ENCODE peak calls at places on chromosome 14, in four cellular contexts. A is K562, K is endothelial cell of umbilical vein, W is IMR-90. M is an unnamed sample.

GRCh38 chr14:94926176-94926575 is 156.3 kb upstream of the GSC start:
- DNase-seq in A (no peak), K (no peak), W (no peak), M (no peak)

GRCh38 chr14:23085458-23085857 is 9.5 kb downstream of the ACIN1 start:
- DNase-seq in A (no peak), K (no peak), W (peak; percentile 27), M (no peak)

GRCh38 chr14:79293482-79293881 is 917.8 kb downstream of the DIO2 start:
- DNase-seq in A (no peak), K (no peak), W (peak; percentile 15), M (no peak)

GRCh38 chr14:91237219-91237618 is 7.3 kb downstream of the GPR68 start:
- DNase-seq in W (peak; percentile 81), A (no peak), K (peak; percentile 36), M (no peak)

GRCh38 chr14:72948481-72949138 is 22.3 kb downstream of the DCAF4 start:
- DNase-seq in A (peak; percentile 47), K (peak; percentile 73), W (peak; percentile 70), M (no peak)

GRCh38 chr14:92253381-92253894 is 69.5 kb upstream of the SLC24A4 start:
- DNase-seq in K (no peak), W (no peak), A (no peak), M (no peak)

GRCh38 chr14:65834812-65835211 is 422.3 kb downstream of the FUT8 start:
- DNase-seq in K (no peak), A (no peak), W (no peak), M (no peak)

GRCh38 chr14:54669759-54670630 is 103.1 kb downstream of the SAMD4A start:
- DNase-seq in A (no peak), K (no peak), W (peak; percentile 85), M (no peak)

GRCh38 chr14:101623685-101624444 is 62.6 kb downstream of the DIO3 start:
- DNase-seq in K (no peak), A (no peak), W (no peak), M (no peak)

GRCh38 chr14:99884834-99885648 is 91.8 kb downstream of the EML1 start:
- DNase-seq in K (peak; percentile 70), A (peak; percentile 44), W (peak; percentile 77), M (peak; percentile 21)

GRCh38 chr14:93148979-93149378 is 33.3 kb upstream of the ITPK1 start:
- DNase-seq in W (no peak), K (no peak), A (no peak), M (no peak)

GRCh38 chr14:55500219-55500701 is 59.8 kb upstream of the TBPL2 start:
- DNase-seq in A (no peak), W (no peak), K (no peak), M (no peak)

GRCh38 chr14:70114621-70115156 is 74.1 kb downstream of the SLC8A3 start:
- DNase-seq in A (no peak), W (no peak), K (no peak), M (no peak)

GRCh38 chr14:38342803-38343202 is 86.9 kb upstream of the CLEC14A start:
- DNase-seq in A (no peak), K (no peak), W (peak; percentile 96), M (no peak)

GRCh38 chr14:75566321-75566720 is 12.1 kb upstream of the FLVCR2 start:
- DNase-seq in K (no peak), A (no peak), W (no peak), M (no peak)

GRCh38 chr14:81738946-81739659 is 205.4 kb upstream of the SEL1L start:
- DNase-seq in K (no peak), W (no peak), A (no peak), M (no peak)

GRCh38 chr14:89493877-89494634 is 77.0 kb upstream of the FOXN3 start:
- DNase-seq in K (no peak), A (no peak), W (no peak), M (no peak)

GRCh38 chr14:101471723-101472517 is 89.4 kb upstream of the DIO3 start:
- DNase-seq in A (no peak), W (no peak), K (no peak), M (no peak)

GRCh38 chr14:101255765-101256125 is 305.6 kb upstream of the DIO3 start:
- DNase-seq in A (no peak), K (no peak), W (no peak), M (no peak)

GRCh38 chr14:55593698-55594097 is 13.7 kb downstream of the KTN1 start:
- DNase-seq in K (no peak), A (peak; percentile 10), W (no peak), M (no peak)

GRCh38 chr14:53062856-53063255 is 90.3 kb downstream of the DDHD1 start:
- DNase-seq in K (no peak), W (peak; percentile 70), A (no peak), M (no peak)

GRCh38 chr14:99654235-99655000 is 9.5 kb downstream of the HHIPL1 start:
- DNase-seq in A (no peak), K (no peak), W (peak; percentile 81), M (no peak)

GRCh38 chr14:36773136-36773540 is 111.5 kb downstream of the PAX9 start:
- DNase-seq in K (no peak), A (peak; percentile 75), W (peak; percentile 15), M (no peak)

GRCh38 chr14:101823511-101824120 is 62.1 kb downstream of the PPP2R5C start:
- DNase-seq in K (peak; percentile 29), W (no peak), A (no peak), M (no peak)

GRCh38 chr14:100381386-100382105 is 58.4 kb downstream of the SLC25A47 start:
- DNase-seq in A (no peak), W (peak; percentile 43), K (no peak), M (no peak)

GRCh38 chr14:95577067-95577800 is 42.4 kb downstream of the GLRX5 start:
- DNase-seq in K (no peak), A (no peak), W (no peak), M (no peak)

GRCh38 chr14:96501383-96501745 is 818 bp upstream of the PAPOLA start:
- DNase-seq in K (no peak), W (no peak), A (no peak), M (no peak)

DNA sequence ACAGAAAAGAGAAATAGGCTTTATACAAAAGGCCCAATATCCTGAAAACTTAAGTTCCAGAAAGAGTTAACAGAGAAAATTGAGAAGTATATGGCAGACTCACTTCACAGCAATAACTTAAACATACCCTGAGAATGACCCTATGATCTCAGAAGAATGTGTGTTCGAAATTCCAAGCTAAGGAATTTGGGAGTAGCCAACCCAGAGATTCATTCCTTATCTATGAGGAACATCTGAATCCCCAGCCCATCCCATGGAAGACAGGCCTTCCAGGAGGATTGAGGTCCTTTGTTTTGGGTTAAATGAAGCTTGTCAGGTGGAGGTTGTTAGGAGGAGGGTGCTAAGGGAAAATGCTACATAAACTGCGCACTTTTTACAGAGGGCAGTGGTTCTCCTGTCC is 7.5 kb upstream of the SAV1 start:
- DNase-seq in W (peak; percentile 29), A (no peak), K (no peak), M (no peak)
- H3K9me1 ChIP-seq in W (peaks cover 16% of the 10 kb centered on the region), A (no peaks in the 10 kb centered on the region), K (no peaks in the 10 kb centered on the region), M (no peaks in the 10 kb centered on the region)

DNA sequence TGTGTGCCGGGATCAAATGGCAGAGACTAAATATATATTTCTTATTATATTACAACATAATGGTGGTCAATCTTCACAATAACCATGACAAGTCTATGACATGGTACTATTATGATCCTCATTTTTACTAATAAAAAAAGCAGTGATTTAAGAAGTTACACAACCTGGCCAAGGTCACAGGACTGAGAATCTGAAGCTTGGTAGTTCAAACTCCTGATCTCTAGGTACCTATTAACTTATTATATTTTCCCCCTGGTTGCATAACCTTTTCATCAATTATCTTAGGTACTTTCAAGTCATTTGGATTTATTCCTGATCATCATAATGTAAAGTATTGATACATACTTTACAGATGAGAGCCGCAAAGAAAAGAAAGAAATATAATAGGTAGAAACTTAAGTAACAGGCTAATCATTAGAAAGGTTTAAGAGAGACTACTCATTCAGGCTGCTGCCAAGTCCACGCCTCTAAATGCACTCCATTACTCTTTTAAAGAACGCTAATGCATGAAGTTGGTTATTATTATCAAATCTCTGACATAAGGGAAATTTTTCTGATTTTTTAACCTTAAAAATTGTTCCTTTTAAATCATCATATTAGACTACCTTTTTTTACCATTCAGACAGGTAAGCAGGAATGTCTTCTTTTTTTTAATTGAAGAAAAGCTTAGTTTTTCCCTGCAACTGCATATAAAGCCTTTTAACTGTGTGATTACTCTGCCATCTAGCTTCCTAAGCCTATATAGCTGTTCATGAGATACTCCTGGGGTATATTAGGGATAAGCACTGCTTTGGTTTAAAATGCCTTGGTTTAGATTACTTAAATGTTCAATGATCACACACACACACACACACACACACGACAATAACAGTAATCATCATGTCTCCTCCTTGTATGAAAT is 35.6 kb downstream of the RPS29 start:
- DNase-seq in W (peak; percentile 19), K (peak; percentile 31), A (no peak), M (no peak)
- TF ChIP-seq CTCF in W (peak; percentile 35), K (no peak), A (peak; percentile 29), M (peak; percentile 37)

GRCh38 chr14:103871596-103872480 is 24.5 kb upstream of the PPP1R13B start:
- DNase-seq in K (no peak), A (peak; percentile 88), W (no peak), M (no peak)
- H3K4me3 ChIP-seq in K (no peak overlapping the region), A (peak overlapping the region; percentile 34), W (no peak overlapping the region), M (peak overlapping the region; percentile 65)

DNA sequence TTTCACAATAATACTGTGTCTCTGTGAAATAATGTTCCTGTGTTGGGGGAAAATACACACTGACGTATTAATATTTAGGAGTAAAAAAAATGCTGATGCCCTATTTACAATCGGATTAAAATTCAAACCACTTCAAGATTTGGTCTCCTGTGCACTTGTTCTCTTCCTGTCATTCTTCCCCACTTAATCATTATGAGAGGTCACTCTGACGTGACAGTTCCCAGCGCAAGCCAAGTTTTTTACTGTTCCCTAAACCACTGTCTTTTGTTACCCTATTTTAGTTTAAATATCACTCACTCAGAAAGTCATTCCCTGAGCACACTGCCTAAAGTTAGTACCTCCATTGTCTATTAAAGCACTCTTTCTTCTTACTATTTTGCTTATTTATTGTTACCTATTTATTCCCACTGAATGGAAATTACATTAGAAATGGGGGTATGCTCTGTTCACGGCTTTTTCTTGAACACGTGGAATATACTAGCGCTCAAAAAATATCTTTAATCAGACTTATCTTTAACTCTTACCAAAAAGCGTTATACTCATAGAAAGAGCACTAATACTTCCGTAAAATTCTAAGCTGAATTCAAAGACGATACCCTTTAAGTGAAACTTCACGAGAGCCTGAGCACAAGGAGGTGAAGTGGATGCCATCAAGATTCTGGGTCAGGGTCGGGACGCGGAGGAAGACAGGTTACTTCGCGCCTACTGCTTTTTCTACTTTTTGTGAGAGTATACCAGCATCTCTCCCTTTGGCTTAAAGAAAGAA is 670 bp upstream of the PSMA3 start:
- DNase-seq in A (no peak), K (peak; percentile 68), W (no peak), M (no peak)
- H3K9me1 ChIP-seq in A (no peaks in the 10 kb centered on the region), K (no peaks in the 10 kb centered on the region), W (no peaks in the 10 kb centered on the region), M (no peaks in the 10 kb centered on the region)

GRCh38 chr14:105203057-105203494 is 22.0 kb upstream of the NUDT14 start:
- DNase-seq in W (peak; percentile 58), K (peak; percentile 55), A (peak; percentile 71), M (no peak)
- TF ChIP-seq CTCF in W (peak; percentile 89), K (peak; percentile 96), A (peak; percentile 64), M (peak; percentile 86)

GRCh38 chr14:71242237-71242748 is 335.0 kb downstream of the PCNX1 start:
- DNase-seq in W (peak; percentile 78), A (no peak), K (peak; percentile 77), M (no peak)
- H3K4me3 ChIP-seq in W (no peak overlapping the region), A (no peak overlapping the region), K (no peak overlapping the region), M (no peak overlapping the region)

DNA sequence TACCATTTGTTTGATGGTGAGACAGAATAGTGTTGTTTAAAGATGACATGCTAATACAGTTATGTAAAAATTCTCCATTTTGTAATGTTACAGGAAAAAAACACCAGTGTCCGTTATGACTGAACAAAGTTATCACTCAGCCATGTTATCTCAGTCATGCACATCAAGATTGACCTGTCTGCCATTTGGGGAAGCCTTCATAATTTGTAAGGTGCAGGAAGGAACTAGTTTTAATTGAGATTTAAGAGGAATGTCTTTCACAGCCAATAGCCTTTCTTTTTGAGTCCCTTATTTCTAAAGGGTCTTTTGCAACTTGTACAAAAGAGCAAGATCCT is 432.2 kb downstream of the RAD51B start:
- DNase-seq in K (no peak), W (no peak), A (no peak), M (no peak)
- H3K9me1 ChIP-seq in K (no peaks in the 10 kb centered on the region), W (peaks cover 8% of the 10 kb centered on the region), A (no peaks in the 10 kb centered on the region), M (no peaks in the 10 kb centered on the region)